ENCODE peak calls at places on chromosome 17, in five cellular contexts. R, U, A, P and G are unnamed samples. For H3K4me1, the result is how much of the 10 kb centered on the place peaks cover.

GRCh38 chr17:13346081-13346533 is 255.6 kb downstream of the HS3ST3A1 start:
- DNase-seq in R (no peak), U (no peak), A (no peak), P (no peak), G (no peak)

GRCh38 chr17:41008811-41009210 is at the start of gene KRTAP3-1:
- DNase-seq in R (no peak), U (no peak), A (no peak), P (no peak), G (no peak)

GRCh38 chr17:74822329-74823175 is 37.1 kb downstream of the GRIN2C start:
- DNase-seq in R (no peak), U (no peak), A (no peak), P (no peak), G (no peak)

GRCh38 chr17:75894049-75894742 is 2.6 kb downstream of the TRIM65 start:
- DNase-seq in R (no peak), U (no peak), A (no peak), P (no peak), G (no peak)

GRCh38 chr17:64653325-64653984 is 8.7 kb downstream of the SMURF2 start:
- DNase-seq in R (no peak), U (no peak), A (peak), P (no peak), G (no peak)

GRCh38 chr17:83202002-83203000 is 122.9 kb downstream of the METRNL start:
- DNase-seq in R (peak), U (no peak), A (no peak), P (no peak), G (peak)

GRCh38 chr17:231191-231965 is 49.9 kb upstream of the DOC2B start:
- DNase-seq in R (peak), U (no peak), A (no peak), P (no peak), G (no peak)

GRCh38 chr17:3534881-3535252 is 22.7 kb downstream of the TRPV3 start:
- DNase-seq in R (no peak), U (no peak), A (no peak), P (peak), G (no peak)

GRCh38 chr17:74605361-74605760 is 13.3 kb upstream of the CD300LD start:
- DNase-seq in R (peak), U (no peak), A (no peak), P (no peak), G (no peak)

GRCh38 chr17:52604105-52604504 is 445.6 kb upstream of the CA10 start:
- DNase-seq in R (no peak), U (no peak), A (no peak), P (no peak), G (no peak)

GRCh38 chr17:67689534-67690177 is 28.1 kb upstream of the NOL11 start:
- DNase-seq in R (peak), U (peak), A (peak), P (peak), G (peak)

GRCh38 chr17:70158180-70158579 is 11.2 kb upstream of the KCNJ2 start:
- DNase-seq in R (no peak), U (no peak), A (no peak), P (no peak), G (no peak)

GRCh38 chr17:65537845-65538678 is 23.4 kb downstream of the AXIN2 start:
- DNase-seq in R (no peak), U (peak), A (peak), P (no peak), G (no peak)

GRCh38 chr17:9531080-9531479 is 44.5 kb downstream of the STX8 start:
- DNase-seq in R (no peak), U (no peak), A (no peak), P (no peak), G (no peak)

GRCh38 chr17:17080781-17081180 is 38.5 kb downstream of the MPRIP start:
- DNase-seq in R (no peak), U (no peak), A (no peak), P (no peak), G (no peak)
- H3K4me3 ChIP-seq in R (no peak), U (no peak), A (no peak), P (no peak), G (no peak)

DNA sequence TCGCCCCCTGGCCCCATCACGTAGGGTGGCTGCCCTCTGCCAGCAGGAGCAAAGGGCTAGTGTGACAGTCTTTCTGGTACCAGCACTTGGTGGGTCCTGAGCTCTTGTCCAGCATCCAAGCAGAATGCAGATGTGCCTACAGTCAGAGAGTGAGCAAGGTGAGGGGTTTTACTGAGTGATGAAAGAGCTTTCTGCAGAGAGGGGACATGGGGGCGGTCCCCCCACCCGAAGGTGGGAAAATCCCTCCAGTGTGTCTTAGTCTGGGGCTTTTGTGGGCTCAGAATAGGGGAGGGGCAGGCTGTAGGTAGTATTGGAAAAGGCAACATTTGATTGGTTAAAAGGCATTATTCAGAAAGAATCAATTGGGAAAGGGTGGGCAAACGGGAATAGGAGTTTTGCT is 152.3 kb downstream of the RPTOR start:
- DNase-seq in R (no peak), U (no peak), A (no peak), P (no peak), G (no peak)
- H3K4me1 ChIP-seq in R (under half), U (under half), A (under half), P (under half), G (under half)

GRCh38 chr17:57130708-57131461 is 45.8 kb downstream of the AKAP1 start:
- DNase-seq in R (peak), U (peak), A (peak), P (peak), G (peak)
- H3K4me3 ChIP-seq in R (no peak), U (no peak), A (no peak), P (no peak), G (no peak)

DNA sequence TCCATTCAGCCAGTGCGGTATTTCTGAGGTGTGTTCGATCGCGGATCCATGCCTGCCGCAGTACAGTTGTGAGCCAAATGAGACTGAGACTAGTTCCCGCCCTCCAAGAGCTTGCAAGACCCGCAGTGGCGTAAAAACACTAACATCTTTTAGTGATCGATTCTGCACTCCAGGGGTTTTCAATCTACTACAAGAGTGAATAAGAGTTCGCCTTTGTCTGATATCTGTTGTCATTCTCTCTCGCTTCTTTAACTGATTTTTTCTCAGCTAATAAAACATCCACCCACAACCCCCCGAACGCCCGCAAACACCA is 454 bp upstream of the RPL19 start:
- DNase-seq in R (no peak), U (no peak), A (no peak), P (no peak), G (no peak)
- H3K4me1 ChIP-seq in R (under half), U (under half), A (under half), P (half or more), G (under half)

GRCh38 chr17:6468051-6468790 is 24.0 kb downstream of the PIMREG start:
- DNase-seq in R (no peak), U (no peak), A (no peak), P (no peak), G (no peak)

GRCh38 chr17:6465206-6466003 is 21.1 kb downstream of the PIMREG start:
- DNase-seq in R (no peak), U (no peak), A (no peak), P (no peak), G (no peak)

GRCh38 chr17:6470146-6470718 is 26.0 kb downstream of the PIMREG start:
- DNase-seq in R (no peak), U (no peak), A (no peak), P (no peak), G (no peak)

GRCh38 chr17:6464446-6465041 is 20.3 kb downstream of the PIMREG start:
- DNase-seq in R (no peak), U (no peak), A (no peak), P (no peak), G (no peak)

DNA sequence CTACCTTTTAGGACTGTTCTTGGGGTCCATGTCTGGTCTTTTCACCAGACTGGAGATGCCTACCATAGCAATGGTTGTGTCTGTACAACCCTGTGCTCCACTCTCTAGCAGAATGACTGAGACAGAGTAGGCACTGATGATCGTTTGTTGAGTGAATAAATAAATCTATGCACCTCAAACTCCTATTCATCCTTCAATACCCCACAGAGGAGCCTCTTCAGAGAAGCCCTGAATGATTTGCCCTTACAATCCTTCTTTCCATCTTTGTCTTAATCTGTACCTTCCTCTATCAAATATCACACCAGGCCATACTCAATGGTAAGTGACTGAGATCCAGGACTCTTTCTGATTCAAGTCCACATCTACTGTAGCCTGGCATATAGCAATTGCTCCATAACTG is 23.3 kb downstream of the PIMREG start:
- DNase-seq in R (no peak), U (no peak), A (no peak), P (no peak), G (no peak)
- H3K4me3 ChIP-seq in R (no peak), U (no peak), A (no peak), P (no peak), G (no peak)

DNA sequence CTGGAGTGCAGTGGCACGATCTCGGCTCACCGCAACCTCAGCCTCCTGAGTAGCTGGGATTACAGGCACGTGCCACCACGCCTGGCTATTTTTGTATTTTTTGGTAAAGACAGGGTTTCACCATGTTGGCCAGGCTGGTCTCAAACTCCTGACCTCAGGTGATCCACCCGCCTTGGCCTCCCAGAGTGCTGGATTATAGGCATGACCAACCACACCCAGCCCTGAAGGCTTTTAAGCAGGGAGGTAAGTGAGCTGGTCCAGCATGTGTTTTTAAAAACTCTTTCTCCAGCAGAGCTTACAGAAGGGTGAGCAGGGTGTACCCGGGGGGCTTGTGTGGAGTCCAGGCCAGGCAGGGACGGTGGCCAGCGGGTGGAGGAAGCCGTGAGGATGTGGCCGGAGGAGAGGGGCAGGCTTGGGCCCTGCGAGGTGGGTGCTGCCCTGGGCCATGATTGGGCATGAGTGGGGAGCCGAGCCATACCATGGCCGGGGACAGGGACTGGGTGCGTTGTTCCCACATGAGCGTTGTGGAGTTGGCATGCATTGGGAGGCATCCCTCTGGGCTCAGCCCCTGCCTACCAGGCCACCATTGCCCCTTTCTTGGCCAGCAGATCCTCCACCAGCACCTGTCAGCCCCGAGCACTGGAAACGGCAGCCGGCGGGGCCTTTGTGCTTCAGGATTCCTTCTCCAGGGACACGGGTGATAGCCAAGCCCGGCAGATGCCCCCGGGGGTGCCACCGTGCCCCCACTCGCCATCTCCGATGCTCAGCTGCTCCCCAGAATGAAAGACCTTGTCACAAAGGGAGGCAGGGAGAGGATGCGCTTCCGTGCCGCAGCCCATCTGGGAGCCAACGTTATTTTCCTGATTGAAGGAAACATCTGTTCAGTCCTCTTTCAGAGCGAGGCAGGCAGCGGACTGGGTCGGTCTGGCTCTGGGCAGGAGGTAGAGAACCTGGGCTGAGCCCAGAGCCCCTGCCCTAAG is 64.5 kb downstream of the RAI1 start:
- DNase-seq in R (no peak), U (no peak), A (no peak), P (no peak), G (no peak)
- H3K4me1 ChIP-seq in R (under half), U (under half), A (under half), P (under half), G (under half)

GRCh38 chr17:8292639-8293395 is 2.4 kb downstream of the SLC25A35 start:
- DNase-seq in R (no peak), U (no peak), A (no peak), P (no peak), G (no peak)
- H3K4me3 ChIP-seq in R (no peak), U (no peak), A (no peak), P (no peak), G (no peak)

DNA sequence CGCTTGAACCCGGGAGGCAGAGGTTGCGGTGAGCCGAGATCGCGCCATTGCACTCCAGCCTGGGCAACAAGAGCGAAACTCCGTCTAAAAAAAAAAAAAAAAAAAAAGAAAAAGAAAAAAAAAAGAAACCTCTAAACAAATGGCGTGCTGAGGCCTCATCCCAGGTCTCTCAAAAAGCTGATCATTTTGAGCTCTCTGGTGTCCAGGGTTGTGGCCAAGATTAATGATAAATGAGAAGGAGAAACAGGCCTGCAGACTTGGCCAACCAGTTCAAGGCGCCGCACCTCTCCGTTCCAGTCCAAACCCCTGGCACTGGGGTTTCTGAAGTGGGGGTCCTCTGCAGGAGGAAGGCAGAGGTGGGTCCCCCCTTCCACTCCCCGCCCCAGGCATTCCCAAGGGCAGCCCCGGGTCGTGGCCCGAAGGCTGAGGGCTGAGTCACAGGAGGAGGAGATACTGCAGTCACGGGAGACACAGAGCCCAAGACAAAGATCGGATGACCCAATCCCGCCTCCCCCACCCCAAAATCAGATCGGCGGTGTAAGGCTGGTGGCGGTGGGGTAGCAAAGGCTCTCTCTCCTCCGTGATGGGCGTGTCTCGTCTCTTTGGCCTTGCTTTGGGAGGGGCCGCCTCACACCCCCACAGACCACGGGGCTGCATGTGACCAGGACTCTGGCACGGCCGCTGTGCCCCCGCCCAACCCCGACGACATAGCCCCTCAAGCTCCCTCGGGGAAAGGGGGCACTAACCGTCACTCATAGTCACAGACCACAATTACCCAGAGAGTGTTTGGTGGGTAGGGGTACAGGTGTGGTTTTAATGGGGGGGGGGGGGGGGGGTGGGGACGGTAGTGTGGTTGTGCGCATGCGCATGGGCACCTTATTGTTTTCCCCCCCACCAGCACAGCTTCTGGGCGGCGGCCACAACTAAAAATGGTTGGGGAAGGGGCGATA is 1.1 kb downstream of the VAT1 start:
- DNase-seq in R (peak), U (no peak), A (peak), P (no peak), G (peak)
- H3K4me1 ChIP-seq in R (under half), U (under half), A (under half), P (under half), G (under half)

GRCh38 chr17:63039899-63040602 is 74.0 kb downstream of the TANC2 start:
- DNase-seq in R (no peak), U (no peak), A (no peak), P (peak), G (peak)
- H3K4me3 ChIP-seq in R (no peak), U (no peak), A (no peak), P (peak), G (peak)